ENCODE peak calls at places on chromosomes 5 and 9, in ten cellular contexts. B is omental fat pad; X is PC-9; L is HCT116; P is left ventricle myocardium inferior; Y is WERI-Rb-1; T is Peyer's patch; Z is activated CD8-positive, alpha-beta T cell treated with anti-CD3 and anti-CD28 coated beads for 36 hours; E is H9; V is A549. C is an unnamed sample.

GRCh38 chr9:136361047-136361756 is 2.3 kb downstream of the DNLZ start:
- DNase-seq in B (no peak), X (no peak), L (no peak), P (no peak), Y (no peak), T (no peak), Z (no peak), E (no peak), V (no peak), C (no peak)

GRCh38 chr9:110078626-110079025 is 129.3 kb downstream of the C9orf152 start:
- DNase-seq in B (no peak), X (no peak), L (no peak), P (no peak), Y (no peak), T (no peak), Z (no peak), E (no peak), V (no peak), C (no peak)

GRCh38 chr5:99686538-99686937 is 757.7 kb upstream of the CHD1 start:
- DNase-seq in B (no peak), X (no peak), L (no peak), P (no peak), Y (no peak), T (no peak), Z (no peak), E (no peak), V (no peak), C (no peak)

GRCh38 chr5:171157233-171157632 is 151.8 kb upstream of the TLX3 start:
- DNase-seq in B (no peak), X (no peak), L (no peak), P (no peak), Y (no peak), T (no peak), Z (no peak), E (no peak), V (no peak), C (no peak)

GRCh38 chr5:111512406-111513174 is at the start of gene STARD4:
- DNase-seq in B (peak; percentile 73), X (no peak), L (peak; percentile 84), P (peak; percentile 94), Y (peak; percentile 97), T (peak; percentile 93), Z (peak; percentile 96), E (peak; percentile 98), V (peak; percentile 75), C (peak; percentile 94)

GRCh38 chr5:9782806-9783560 is 152.8 kb upstream of the TAS2R1 start:
- DNase-seq in B (no peak), X (no peak), L (no peak), P (no peak), Y (peak; percentile 96), T (no peak), Z (no peak), E (no peak), V (no peak), C (no peak)

GRCh38 chr9:130254753-130255637 is 10.6 kb upstream of the HMCN2 start:
- DNase-seq in B (no peak), X (no peak), L (no peak), P (no peak), Y (no peak), T (no peak), Z (no peak), E (no peak), V (no peak), C (no peak)

GRCh38 chr5:84372066-84372700 is 12.5 kb downstream of the EDIL3 start:
- DNase-seq in B (no peak), X (no peak), L (no peak), P (no peak), Y (no peak), T (no peak), Z (no peak), E (no peak), V (no peak), C (no peak)

GRCh38 chr9:8362250-8362649 is 562.7 kb upstream of the DMAC1 start:
- DNase-seq in B (no peak), X (no peak), L (no peak), P (no peak), Y (no peak), T (no peak), Z (no peak), E (no peak), V (no peak), C (no peak)

GRCh38 chr9:8365029-8365428 is 565.5 kb upstream of the DMAC1 start:
- DNase-seq in B (no peak), X (no peak), L (no peak), P (no peak), Y (no peak), T (no peak), Z (peak; percentile 3), E (no peak), V (no peak), C (no peak)

GRCh38 chr9:8365466-8366160 is 566.0 kb upstream of the DMAC1 start:
- DNase-seq in B (no peak), X (no peak), L (no peak), P (no peak), Y (no peak), T (no peak), Z (no peak), E (no peak), V (no peak), C (no peak)

GRCh38 chr9:8366161-8366926 is 566.8 kb upstream of the DMAC1 start:
- DNase-seq in B (no peak), X (no peak), L (no peak), P (no peak), Y (no peak), T (no peak), Z (no peak), E (no peak), V (no peak), C (no peak)

GRCh38 chr9:8364021-8364782 is 564.6 kb upstream of the DMAC1 start:
- DNase-seq in B (no peak), X (no peak), L (no peak), P (no peak), Y (no peak), T (no peak), Z (no peak), E (no peak), V (no peak), C (no peak)
- TF ChIP-seq CTCF in B (no peak), X (no peak), L (no peak), P (no peak), Y (no peak), T (no peak), Z (no peak), E (no peak), V (no peak), C (no peak)

GRCh38 chr5:169826618-169827017 is 153.7 kb downstream of the INSYN2B start:
- DNase-seq in B (no peak), X (no peak), L (no peak), P (no peak), Y (no peak), T (no peak), Z (no peak), E (no peak), V (no peak), C (no peak)
- TF ChIP-seq CTCF in B (no peak), X (peak; percentile 27), L (peak; percentile 40), P (no peak), Y (no peak), T (no peak), Z (no peak), E (peak; percentile 65), V (peak; percentile 7), C (no peak)

GRCh38 chr5:33300209-33300742 is 140.5 kb upstream of the TARS1 start:
- DNase-seq in B (no peak), X (no peak), L (no peak), P (no peak), Y (no peak), T (no peak), Z (peak; percentile 7), E (no peak), V (no peak), C (no peak)
- TF ChIP-seq CTCF in B (no peak), X (peak; percentile 12), L (no peak), P (no peak), Y (no peak), T (no peak), Z (peak; percentile 18), E (no peak), V (no peak), C (no peak)

GRCh38 chr5:72497823-72498222 is 9.4 kb downstream of the ZNF366 start:
- DNase-seq in B (no peak), X (no peak), L (no peak), P (no peak), Y (no peak), T (no peak), Z (no peak), E (no peak), V (no peak), C (no peak)
- TF ChIP-seq CTCF in B (no peak), X (no peak), L (no peak), P (no peak), Y (no peak), T (no peak), Z (no peak), E (no peak), V (no peak), C (no peak)

DNA sequence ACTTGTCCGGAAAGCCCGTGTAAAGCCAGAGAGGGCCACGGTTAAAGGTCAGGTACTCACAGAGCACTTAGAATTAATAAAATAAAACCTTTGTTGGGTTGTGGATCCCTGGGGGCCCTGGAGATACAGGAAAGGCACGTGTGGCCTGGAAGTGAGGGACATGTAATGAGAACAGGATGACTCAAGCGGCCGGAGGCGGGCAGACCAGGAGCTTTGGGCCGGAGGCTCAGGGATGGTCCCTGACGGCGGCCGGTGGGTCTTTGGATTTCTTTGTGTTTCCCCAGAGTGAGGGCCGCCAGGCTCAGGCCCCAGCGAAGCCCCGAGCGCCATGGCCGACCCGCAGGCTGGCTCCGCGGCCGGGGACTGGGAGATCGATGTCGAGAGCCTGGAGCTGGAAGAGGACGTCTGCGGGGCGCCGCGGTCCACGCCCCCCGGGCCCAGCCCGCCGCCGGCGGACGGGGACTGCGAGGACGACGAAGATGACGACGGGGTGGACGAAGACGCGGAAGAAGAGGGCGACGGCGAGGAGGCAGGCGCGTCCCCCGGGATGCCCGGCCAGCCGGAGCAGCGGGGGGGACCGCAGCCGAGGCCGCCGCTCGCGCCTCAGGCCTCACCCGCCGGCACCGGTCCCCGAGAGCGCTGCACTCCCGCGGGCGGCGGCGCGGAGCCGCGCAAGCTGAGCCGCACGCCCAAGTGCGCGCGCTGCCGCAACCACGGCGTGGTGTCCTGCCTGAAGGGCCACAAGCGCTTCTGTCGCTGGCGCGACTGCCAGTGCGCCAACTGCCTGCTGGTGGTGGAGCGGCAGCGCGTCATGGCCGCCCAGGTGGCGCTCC is 1.3 kb downstream of the DMRT2 start:
- DNase-seq in B (no peak), X (no peak), L (no peak), P (peak; percentile 27), Y (no peak), T (no peak), Z (peak; percentile 41), E (peak; percentile 50), V (peak; percentile 31), C (peak; percentile 71)
- TF ChIP-seq CTCF in B (no peak), X (no peak), L (no peak), P (peak; percentile 38), Y (no peak), T (peak; percentile 21), Z (no peak), E (peak; percentile 45), V (peak; percentile 45), C (peak; percentile 51)

GRCh38 chr5:140262839-140263238 is 40.1 kb downstream of the PFDN1 start:
- DNase-seq in B (no peak), X (no peak), L (no peak), P (no peak), Y (no peak), T (no peak), Z (no peak), E (no peak), V (no peak), C (no peak)
- TF ChIP-seq CTCF in B (no peak), X (no peak), L (no peak), P (no peak), Y (no peak), T (no peak), Z (no peak), E (no peak), V (no peak), C (no peak)